ENCODE peak calls at places on chromosomes 2 and 18, in eight cellular contexts. T, G, Z, H, C, P, R and U are unnamed samples.

GRCh38 chr18:22613058-22613690 is 195.5 kb upstream of the CTAGE1 start:
- DNase-seq in T (peak; percentile 52), G (no peak), Z (no peak), H (no peak), C (no peak), P (no peak), R (no peak), U (no peak)

GRCh38 chr2:165601866-165602636 is 132.6 kb downstream of the CSRNP3 start:
- DNase-seq in T (no peak), G (no peak), Z (no peak), H (no peak), C (peak; percentile 87), P (peak; percentile 62), R (no peak), U (no peak)

GRCh38 chr2:53768233-53768542 is 584 bp downstream of the CHAC2 start:
- DNase-seq in T (peak; percentile 62), G (peak; percentile 79), Z (no peak), H (no peak), C (peak; percentile 58), P (no peak), R (no peak), U (no peak)

GRCh38 chr2:109459485-109459884 is 154.3 kb downstream of the SEPTIN10 start:
- DNase-seq in T (no peak), G (no peak), Z (no peak), H (no peak), C (no peak), P (no peak), R (peak; percentile 59), U (no peak)

GRCh38 chr18:61743775-61744531 is 148.9 kb downstream of the RNF152 start:
- DNase-seq in T (peak; percentile 76), G (no peak), Z (no peak), H (no peak), C (no peak), P (no peak), R (no peak), U (no peak)

GRCh38 chr2:128631698-128632490 is 313.2 kb upstream of the HS6ST1 start:
- DNase-seq in T (no peak), G (no peak), Z (no peak), H (no peak), C (no peak), P (no peak), R (peak; percentile 41), U (no peak)

GRCh38 chr2:240480834-240481623 is 45.6 kb downstream of the GPC1 start:
- DNase-seq in T (no peak), G (no peak), Z (peak; percentile 43), H (no peak), C (no peak), P (no peak), R (peak; percentile 60), U (no peak)

GRCh38 chr2:30681022-30681421 is 126.2 kb downstream of the CAPN13 start:
- DNase-seq in T (no peak), G (no peak), Z (no peak), H (no peak), C (no peak), P (no peak), R (no peak), U (no peak)

GRCh38 chr2:98572211-98572610 is 36.1 kb downstream of the COA5 start:
- DNase-seq in T (no peak), G (no peak), Z (no peak), H (no peak), C (no peak), P (no peak), R (no peak), U (no peak)

GRCh38 chr2:240823449-240824336 is 3.7 kb upstream of the KIF1A start:
- DNase-seq in T (no peak), G (no peak), Z (no peak), H (no peak), C (no peak), P (no peak), R (no peak), U (no peak)

GRCh38 chr2:68698567-68699377 is 35.8 kb upstream of the ARHGAP25 start:
- DNase-seq in T (no peak), G (no peak), Z (no peak), H (no peak), C (no peak), P (no peak), R (no peak), U (no peak)

GRCh38 chr2:43012966-43013365 is 213.4 kb downstream of the ZFP36L2 start:
- DNase-seq in T (no peak), G (no peak), Z (no peak), H (no peak), C (no peak), P (no peak), R (no peak), U (no peak)

GRCh38 chr2:232137346-232137745 is 175.8 kb downstream of the DIS3L2 start:
- DNase-seq in T (no peak), G (no peak), Z (no peak), H (no peak), C (peak; percentile 67), P (no peak), R (no peak), U (no peak)

GRCh38 chr2:101697124-101697793 is at the start of gene MAP4K4:
- DNase-seq in T (peak; percentile 94), G (peak; percentile 87), Z (peak; percentile 81), H (peak; percentile 71), C (peak; percentile 84), P (peak; percentile 83), R (peak; percentile 95), U (peak; percentile 57)

GRCh38 chr2:205107810-205108209 is 562.5 kb downstream of the PARD3B start:
- DNase-seq in T (no peak), G (no peak), Z (no peak), H (no peak), C (no peak), P (no peak), R (no peak), U (no peak)

GRCh38 chr18:78898066-78898465 is 81.6 kb upstream of the SALL3 start:
- DNase-seq in T (no peak), G (no peak), Z (no peak), H (no peak), C (no peak), P (no peak), R (no peak), U (no peak)

GRCh38 chr18:78898635-78899034 is 81.0 kb upstream of the SALL3 start:
- DNase-seq in T (no peak), G (no peak), Z (no peak), H (no peak), C (no peak), P (no peak), R (no peak), U (no peak)

GRCh38 chr18:78901923-78902794 is 77.5 kb upstream of the SALL3 start:
- DNase-seq in T (no peak), G (no peak), Z (no peak), H (no peak), C (no peak), P (no peak), R (no peak), U (no peak)

GRCh38 chr18:78900938-78901909 is 78.4 kb upstream of the SALL3 start:
- DNase-seq in T (no peak), G (no peak), Z (no peak), H (no peak), C (no peak), P (no peak), R (no peak), U (no peak)

DNA sequence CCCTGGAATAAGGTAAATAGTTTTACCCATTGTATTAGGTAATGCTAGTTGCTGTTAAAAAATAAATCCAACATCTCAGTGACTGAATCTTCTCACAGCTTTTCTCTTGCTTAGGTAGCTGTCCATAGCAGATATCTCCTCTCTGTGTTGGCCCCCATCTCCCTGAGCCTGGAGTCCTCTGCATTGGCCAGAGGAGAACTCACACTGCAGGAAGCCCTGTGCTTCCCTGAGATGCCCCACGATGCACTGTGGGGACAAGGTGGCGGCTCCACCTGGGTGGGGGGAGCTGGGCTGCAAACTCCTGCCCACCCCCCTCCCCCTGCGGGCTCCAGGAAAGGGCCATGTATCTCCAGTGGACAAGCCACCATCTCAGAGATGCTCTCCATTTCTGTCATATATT is 80.4 kb upstream of the SALL3 start:
- DNase-seq in T (no peak), G (no peak), Z (no peak), H (no peak), C (no peak), P (no peak), R (no peak), U (no peak)
- H3K4me3 ChIP-seq in T (no peak overlapping the region), G (no peak overlapping the region), Z (no peak overlapping the region), H (no peak overlapping the region), C (no peak overlapping the region), P (no peak overlapping the region), R (no peak overlapping the region), U (no peak overlapping the region)

GRCh38 chr2:182068811-182069210 is 83.2 kb downstream of the PPP1R1C start:
- DNase-seq in T (no peak), G (no peak), Z (no peak), H (no peak), C (peak; percentile 59), P (no peak), R (no peak), U (no peak)

GRCh38 chr2:182069416-182069815 is 83.8 kb downstream of the PPP1R1C start:
- DNase-seq in T (no peak), G (no peak), Z (no peak), H (no peak), C (no peak), P (no peak), R (no peak), U (no peak)

GRCh38 chr2:182064024-182064880 is 78.6 kb downstream of the PPP1R1C start:
- DNase-seq in T (peak; percentile 80), G (no peak), Z (no peak), H (no peak), C (no peak), P (no peak), R (no peak), U (no peak)

GRCh38 chr2:182066439-182067061 is 80.9 kb downstream of the PPP1R1C start:
- DNase-seq in T (no peak), G (no peak), Z (no peak), H (no peak), C (peak; percentile 88), P (peak; percentile 87), R (no peak), U (no peak)

GRCh38 chr2:182067393-182067792 is 81.7 kb downstream of the PPP1R1C start:
- DNase-seq in T (no peak), G (no peak), Z (no peak), H (no peak), C (no peak), P (no peak), R (no peak), U (no peak)
- H3K27ac ChIP-seq in T (no peak overlapping the region), G (no peak overlapping the region), Z (no peak overlapping the region), H (no peak overlapping the region), C (peak overlapping the region; percentile 16), P (no peak overlapping the region), R (no peak overlapping the region), U (no peak overlapping the region)

GRCh38 chr2:151381266-151381665 is 23.9 kb downstream of the TNFAIP6 start:
- DNase-seq in T (no peak), G (no peak), Z (no peak), H (no peak), C (no peak), P (no peak), R (no peak), U (no peak)
- H3K4me3 ChIP-seq in T (no peak overlapping the region), G (no peak overlapping the region), Z (no peak overlapping the region), H (no peak overlapping the region), C (no peak overlapping the region), P (no peak overlapping the region), R (no peak overlapping the region), U (no peak overlapping the region)

DNA sequence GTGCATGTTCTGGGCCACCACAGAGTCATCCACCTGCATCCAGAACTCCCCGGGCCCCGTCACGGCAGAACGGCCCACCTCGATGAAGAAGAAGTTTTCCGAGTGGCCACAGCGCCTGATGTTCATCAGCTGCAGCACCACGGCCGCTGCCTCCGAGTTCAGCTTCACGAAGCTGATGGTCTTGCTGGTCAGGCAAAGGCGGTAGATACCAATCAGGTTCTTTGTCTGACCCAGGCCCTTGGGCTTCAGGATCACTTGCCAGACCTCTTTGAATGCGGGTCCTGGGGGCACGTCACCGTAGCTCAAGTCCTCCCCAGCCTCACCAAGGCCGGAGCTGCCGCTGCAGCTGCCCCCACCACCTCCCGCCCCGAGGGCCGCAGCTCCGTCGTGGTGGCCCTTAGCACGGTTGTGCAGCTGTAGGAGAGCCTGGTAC is 1.6 kb downstream of the IRS1 start:
- DNase-seq in T (peak; percentile 43), G (no peak), Z (no peak), H (no peak), C (no peak), P (no peak), R (no peak), U (no peak)
- H3K27ac ChIP-seq in T (peak overlapping the region; percentile 10), G (peak overlapping the region; percentile 85), Z (no peak overlapping the region), H (peak overlapping the region; percentile 70), C (peak overlapping the region; percentile 88), P (peak overlapping the region; percentile 59), R (peak overlapping the region; percentile 71), U (no peak overlapping the region)